ENCODE peak calls at places on chromosomes 13 and 19, in six cellular contexts. I is NCI-H345; R is Calu3; K is hippocampal formation; G is KBM-7; B is stimulated activated naive CD4-positive, alpha-beta T cell. H is an unnamed sample.

GRCh38 chr13:110055089-110055488 is 251.9 kb downstream of the COL4A1 start:
- DNase-seq in I (no peak), G (peak; percentile 7), R (no peak), K (no peak), B (no peak), H (peak; percentile 73)

GRCh38 chr19:41265376-41266153 is 1.4 kb downstream of the HNRNPUL1 start:
- DNase-seq in B (no peak), G (no peak), R (peak; percentile 21), I (no peak), K (no peak), H (peak; percentile 55)

GRCh38 chr19:17883627-17884413 is 12.1 kb downstream of the SLC5A5 start:
- DNase-seq in R (no peak), I (no peak), B (no peak), G (no peak), K (no peak), H (no peak)

GRCh38 chr19:40139533-40140287 is 49.0 kb upstream of the ZNF780A start:
- DNase-seq in I (peak; percentile 80), K (peak; percentile 71), G (peak; percentile 60), B (no peak), R (peak; percentile 14), H (peak; percentile 64)

GRCh38 chr13:111210945-111211469 is 95.9 kb downstream of the ARHGEF7 start:
- DNase-seq in G (no peak), K (no peak), I (no peak), B (no peak), R (no peak), H (peak; percentile 23)

GRCh38 chr19:13842294-13843103 is 34.4 kb upstream of the NANOS3 start:
- DNase-seq in K (no peak), R (peak; percentile 83), I (no peak), G (peak; percentile 43), B (peak; percentile 63), H (peak; percentile 92)

GRCh38 chr13:23584275-23584674 is 14.1 kb downstream of the TNFRSF19 start:
- DNase-seq in G (no peak), B (no peak), I (no peak), R (no peak), K (no peak), H (no peak)

GRCh38 chr13:86464193-86464592 is 665.0 kb upstream of the SLITRK6 start:
- DNase-seq in R (no peak), K (no peak), I (no peak), B (no peak), G (no peak), H (no peak)

GRCh38 chr13:104641309-104641708 is 1575.1 kb upstream of the SLC10A2 start:
- DNase-seq in B (no peak), K (no peak), G (no peak), I (no peak), R (no peak), H (peak; percentile 11)

GRCh38 chr19:49744946-49745381 is 18.1 kb downstream of the TSKS start:
- DNase-seq in R (no peak), I (no peak), K (no peak), G (no peak), B (no peak), H (no peak)

GRCh38 chr19:39830847-39831246 is 3.1 kb downstream of the DYRK1B start:
- DNase-seq in I (no peak), R (no peak), B (no peak), K (no peak), G (no peak), H (no peak)

GRCh38 chr19:39949026-39949747 is 14.8 kb upstream of the FCGBP start:
- DNase-seq in R (no peak), K (no peak), I (no peak), G (no peak), B (no peak), H (no peak)

GRCh38 chr13:23378009-23378632 is 55.4 kb downstream of the SACS start:
- DNase-seq in K (no peak), B (no peak), G (peak; percentile 84), I (no peak), R (no peak), H (peak; percentile 97)

GRCh38 chr19:10305139-10305806 is 4.3 kb downstream of the ZGLP1 start:
- DNase-seq in I (no peak), G (peak; percentile 86), B (no peak), R (no peak), K (no peak), H (no peak)

GRCh38 chr19:46600393-46601317 is 475 bp upstream of the CALM3 start:
- DNase-seq in R (peak; percentile 98), I (peak; percentile 93), G (peak; percentile 98), B (peak; percentile 94), K (peak; percentile 95), H (peak; percentile 99)

GRCh38 chr19:18223860-18224524 is 2.2 kb downstream of the PDE4C start:
- DNase-seq in G (peak; percentile 65), I (peak; percentile 8), R (peak; percentile 38), K (no peak), B (no peak), H (peak; percentile 26)

GRCh38 chr13:43805071-43805468 is 18.3 kb upstream of the ENOX1 start:
- DNase-seq in B (no peak), K (peak; percentile 62), G (no peak), I (peak; percentile 57), R (peak; percentile 2), H (peak; percentile 75)

GRCh38 chr13:99353836-99354235 is 46.6 kb upstream of the GPR183 start:
- DNase-seq in B (no peak), G (no peak), I (no peak), R (no peak), K (no peak), H (peak; percentile 68)

GRCh38 chr19:43596842-43597461 is 557 bp downstream of the ZNF576 start:
- DNase-seq in R (no peak), K (no peak), I (no peak), G (no peak), B (no peak), H (no peak)

GRCh38 chr19:50252111-50252886 is 48.9 kb downstream of the MYH14 start:
- DNase-seq in B (no peak), I (no peak), G (peak; percentile 55), K (no peak), R (peak; percentile 21), H (peak; percentile 36)

GRCh38 chr19:53646144-53646543 is 14.3 kb downstream of the DPRX start:
- DNase-seq in G (no peak), K (no peak), B (no peak), I (no peak), R (no peak), H (no peak)

GRCh38 chr13:31367410-31367809 is 167.6 kb downstream of the B3GLCT start:
- DNase-seq in K (no peak), B (no peak), I (no peak), G (no peak), R (no peak), H (no peak)

GRCh38 chr13:54356849-54357248 is 1328.2 kb downstream of the OLFM4 start:
- DNase-seq in B (no peak), G (no peak), K (no peak), R (no peak), I (no peak), H (no peak)

GRCh38 chr19:38683393-38684077 is 36.1 kb downstream of the ACTN4 start:
- DNase-seq in K (no peak), R (peak; percentile 99), B (no peak), I (peak; percentile 58), G (peak; percentile 77), H (peak; percentile 99)

GRCh38 chr13:30332516-30333165 is 25.3 kb upstream of the KATNAL1 start:
- DNase-seq in I (no peak), R (no peak), K (no peak), G (no peak), B (no peak), H (no peak)